ENCODE peak calls at places on chromosomes 13 and 19, in five cellular contexts. A is stimulated activated CD4-positive, alpha-beta T cell treated with anti-CD3 and anti-CD28 coated beads, Interleukin-15, amount 100 ng/mL, for 1 hour; R is activated B cell treated with CpG ODN at 0.5 μM for 24 hours; K is COR-L47; P is sciatic nerve. Y is an unnamed sample.

GRCh38 chr13:39129253-39129652 is 91.0 kb downstream of the NHLRC3 start:
- DNase-seq in K (no peak), P (no peak), A (no peak), R (no peak), Y (no peak)

GRCh38 chr13:28179974-28180373 is 41.6 kb downstream of the PAN3 start:
- DNase-seq in P (no peak), A (no peak), K (no peak), R (no peak), Y (no peak)

GRCh38 chr19:3536429-3537100 is 2.4 kb upstream of the TEKTIP1 start:
- DNase-seq in A (no peak), R (no peak), P (peak), K (no peak), Y (no peak)

GRCh38 chr19:18879579-18880373 is 16.2 kb downstream of the CERS1 start:
- DNase-seq in A (no peak), P (no peak), K (no peak), R (no peak), Y (no peak)

GRCh38 chr13:75704194-75704941 is 68.2 kb downstream of the LMO7 start:
- DNase-seq in A (no peak), P (no peak), R (no peak), K (no peak), Y (no peak)

GRCh38 chr13:32645854-32646253 is 59.6 kb downstream of the PDS5B start:
- DNase-seq in A (no peak), P (no peak), K (no peak), R (no peak), Y (no peak)

GRCh38 chr19:14544977-14545715 is 15.8 kb downstream of the TECR start:
- DNase-seq in K (peak), R (no peak), P (no peak), A (no peak), Y (no peak)

GRCh38 chr13:78428646-78429045 is 174.7 kb downstream of the POU4F1 start:
- DNase-seq in R (no peak), K (no peak), A (no peak), P (no peak), Y (no peak)

GRCh38 chr13:47294691-47295090 is 397.8 kb upstream of the HTR2A start:
- DNase-seq in K (no peak), P (no peak), A (no peak), R (no peak), Y (no peak)

GRCh38 chr19:5985098-5985783 is 7.3 kb upstream of the RANBP3 start:
- DNase-seq in P (no peak), A (no peak), R (no peak), K (no peak), Y (no peak)

GRCh38 chr19:246551-246950 is 44.7 kb downstream of the PLPP2 start:
- DNase-seq in A (no peak), K (no peak), R (no peak), P (no peak), Y (peak)

GRCh38 chr19:44260343-44260681 is 626 bp downstream of the ZNF233 start:
- DNase-seq in K (no peak), R (no peak), A (no peak), P (no peak), Y (no peak)

GRCh38 chr19:35363711-35364425 is 5.6 kb downstream of the FFAR3 start:
- DNase-seq in A (no peak), K (no peak), R (no peak), P (no peak), Y (no peak)

GRCh38 chr13:109816112-109816978 is 30.0 kb upstream of the IRS2 start:
- DNase-seq in P (no peak), A (no peak), K (no peak), R (no peak), Y (no peak)

GRCh38 chr13:40982772-40983171 is 36.3 kb downstream of the ELF1 start:
- DNase-seq in A (peak), R (no peak), K (no peak), P (no peak), Y (peak)

GRCh38 chr19:8390617-8390981 is 439 bp downstream of the RAB11B start:
- DNase-seq in P (peak), K (peak), R (peak), A (peak), Y (peak)

GRCh38 chr19:48745208-48745995 is 1.3 kb downstream of the IZUMO1 start:
- DNase-seq in P (no peak), A (no peak), K (peak), R (no peak), Y (peak)

GRCh38 chr19:29217591-29217990 is 4.6 kb upstream of the UQCRFS1 start:
- DNase-seq in A (no peak), K (no peak), P (no peak), R (no peak), Y (no peak)

GRCh38 chr19:7550987-7551761 is 15.7 kb downstream of the PNPLA6 start:
- DNase-seq in A (no peak), R (peak), K (peak), P (peak), Y (no peak)

GRCh38 chr13:102800145-102801041 is 1.5 kb downstream of the BIVM start:
- DNase-seq in K (peak), A (peak), R (peak), P (peak), Y (peak)

GRCh38 chr13:112106467-112107141 is 39.7 kb downstream of the SOX1 start:
- DNase-seq in P (no peak), K (no peak), A (no peak), R (no peak), Y (no peak)

GRCh38 chr13:42814868-42815267 is 33.5 kb downstream of the FAM216B start:
- DNase-seq in A (no peak), P (no peak), K (no peak), R (no peak), Y (no peak)

GRCh38 chr13:25743426-25743825 is 308.4 kb downstream of the SHISA2 start:
- DNase-seq in R (no peak), P (no peak), K (no peak), A (no peak), Y (no peak)

GRCh38 chr19:383922-384800 is 24.8 kb downstream of the C2CD4C start:
- DNase-seq in P (no peak), K (no peak), A (no peak), R (no peak), Y (no peak)

GRCh38 chr19:41218615-41219507 is at the start of gene AXL:
- DNase-seq in R (no peak), K (no peak), P (peak), A (no peak), Y (no peak)

GRCh38 chr19:29484876-29485275 is 40.9 kb upstream of the VSTM2B start:
- DNase-seq in R (no peak), K (no peak), P (peak), A (no peak), Y (no peak)

GRCh38 chr19:14795078-14795721 is 16.8 kb upstream of the ADGRE2 start:
- DNase-seq in R (no peak), K (no peak), P (no peak), A (no peak), Y (no peak)

GRCh38 chr13:27952931-27953670 is 16.0 kb downstream of the CDX2 start:
- DNase-seq in K (no peak), A (no peak), P (no peak), R (no peak), Y (no peak)

GRCh38 chr19:10316229-10317044 is 622 bp upstream of the FDX2 start:
- DNase-seq in R (no peak), P (no peak), A (no peak), K (no peak), Y (no peak)

GRCh38 chr19:16739546-16739945 is 19.9 kb downstream of the NWD1 start:
- DNase-seq in K (no peak), R (no peak), P (no peak), A (no peak), Y (no peak)

GRCh38 chr13:49836516-49836915 is 44.0 kb upstream of the KPNA3 start:
- DNase-seq in K (no peak), A (no peak), R (no peak), P (no peak), Y (no peak)

GRCh38 chr13:29589234-29589633 is 6.3 kb downstream of the SLC7A1 start:
- DNase-seq in K (peak), P (no peak), R (no peak), A (no peak), Y (no peak)

GRCh38 chr13:33263484-33263883 is 22.1 kb downstream of the STARD13 start:
- DNase-seq in R (no peak), A (no peak), P (no peak), K (no peak), Y (no peak)

Y was measured in T follicular helper cell.